ENCODE peak calls at places on chromosomes 11 and 22, in six cellular contexts. V, U, M, X, J and B are unnamed samples. For H3K9me3, the result is how much of the 10 kb centered on the place peaks cover.

GRCh38 chr22:46074771-46075551 is 75.4 kb upstream of the PPARA start:
- DNase-seq in V (peak), U (peak), M (no peak), X (no peak), J (peak), B (no peak)

GRCh38 chr22:50733521-50734342 is 4.3 kb upstream of the ACR start:
- DNase-seq in V (no peak), U (peak), M (no peak), X (no peak), J (peak), B (no peak)

GRCh38 chr11:71406681-71407080 is 41.5 kb downstream of the DHCR7 start:
- DNase-seq in V (no peak), U (no peak), M (no peak), X (no peak), J (no peak), B (no peak)

GRCh38 chr11:134119094-134119493 is 50.2 kb downstream of the JAM3 start:
- DNase-seq in V (no peak), U (no peak), M (no peak), X (no peak), J (no peak), B (no peak)

GRCh38 chr22:23677701-23677995 is 13.2 kb upstream of the RGL4 start:
- DNase-seq in V (no peak), U (no peak), M (no peak), X (no peak), J (peak), B (no peak)

GRCh38 chr11:62169448-62169847 is 20.6 kb upstream of the SCGB1D1 start:
- DNase-seq in V (no peak), U (peak), M (no peak), X (no peak), J (no peak), B (no peak)

GRCh38 chr22:50683994-50684371 is 11.4 kb downstream of the SHANK3 start:
- DNase-seq in V (no peak), U (no peak), M (no peak), X (no peak), J (no peak), B (peak)

GRCh38 chr11:77154381-77155081 is 26.5 kb downstream of the MYO7A start:
- DNase-seq in V (peak), U (peak), M (no peak), X (no peak), J (no peak), B (no peak)

GRCh38 chr22:35462558-35463230 is 62.8 kb downstream of the MCM5 start:
- DNase-seq in V (no peak), U (no peak), M (no peak), X (no peak), J (no peak), B (no peak)

GRCh38 chr11:46611526-46612304 is 5.3 kb downstream of the HARBI1 start:
- DNase-seq in V (no peak), U (no peak), M (peak), X (no peak), J (no peak), B (no peak)

GRCh38 chr11:9568854-9569587 is 4.4 kb upstream of the WEE1 start:
- DNase-seq in V (peak), U (peak), M (peak), X (peak), J (peak), B (peak)

DNA sequence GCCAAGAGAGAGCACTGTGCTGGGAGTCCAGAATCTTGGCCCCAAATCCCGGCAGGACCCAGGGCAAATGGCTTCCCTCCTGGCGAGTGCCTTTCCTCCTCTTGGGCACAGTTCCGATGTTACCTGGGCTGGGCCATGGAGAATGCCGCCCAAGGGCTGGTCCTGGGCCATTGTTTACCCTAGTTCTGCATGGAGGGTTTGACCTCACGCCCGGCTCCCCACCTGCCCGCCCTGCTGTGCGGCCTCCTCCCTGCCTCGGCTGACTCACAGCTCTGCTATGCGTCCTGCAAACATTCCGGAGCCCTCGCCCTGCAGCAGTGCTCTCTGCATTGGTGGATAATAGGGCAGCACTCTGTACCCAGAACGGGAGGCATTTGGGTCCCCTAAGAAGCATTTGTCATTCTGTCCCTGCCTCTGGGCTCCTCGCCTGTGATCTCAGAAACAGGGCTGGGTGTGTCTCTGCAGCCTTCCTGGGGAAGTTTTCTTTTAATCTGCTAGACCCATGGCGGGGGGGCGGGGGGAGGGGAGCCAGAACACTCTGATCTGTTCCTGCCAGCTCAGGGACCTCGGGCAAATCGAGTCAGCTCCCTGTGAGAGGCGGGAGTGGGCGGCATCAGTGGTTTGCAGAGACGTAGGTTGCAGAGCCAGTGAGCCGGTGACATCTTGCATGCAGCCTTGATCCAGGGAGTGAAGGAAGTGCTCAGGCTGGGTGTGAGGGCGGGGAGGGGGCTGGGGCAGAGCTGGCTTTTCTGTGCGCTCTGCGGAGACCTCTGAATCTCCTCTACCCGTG is 32.9 kb upstream of the SMIM38 start:
- DNase-seq in V (peak), U (no peak), M (peak), X (peak), J (peak), B (peak)
- H3K4me3 ChIP-seq in V (no peak), U (no peak), M (peak), X (peak), J (no peak), B (peak)

GRCh38 chr11:15258433-15259350 is 144.0 kb downstream of the INSC start:
- DNase-seq in V (no peak), U (no peak), M (peak), X (peak), J (no peak), B (no peak)
- TF ChIP-seq CTCF in V (no peak), U (peak), M (peak), X (no peak), J (no peak), B (peak)

GRCh38 chr22:49525776-49526535 is 301.7 kb downstream of the BRD1 start:
- DNase-seq in V (no peak), U (no peak), M (no peak), X (no peak), J (no peak), B (no peak)
- H3K9me3 ChIP-seq in V (under half), U (under half), M (under half), X (under half), J (under half), B (under half)

GRCh38 chr11:79367844-79368243 is 73.0 kb downstream of the TENM4 start:
- DNase-seq in V (no peak), U (no peak), M (no peak), X (no peak), J (no peak), B (no peak)

GRCh38 chr11:79371152-79371551 is 69.7 kb downstream of the TENM4 start:
- DNase-seq in V (no peak), U (no peak), M (no peak), X (no peak), J (no peak), B (peak)

GRCh38 chr11:79366218-79366617 is 74.6 kb downstream of the TENM4 start:
- DNase-seq in V (no peak), U (no peak), M (no peak), X (no peak), J (no peak), B (no peak)

GRCh38 chr11:79371724-79372123 is 69.1 kb downstream of the TENM4 start:
- DNase-seq in V (no peak), U (no peak), M (no peak), X (no peak), J (no peak), B (no peak)

DNA sequence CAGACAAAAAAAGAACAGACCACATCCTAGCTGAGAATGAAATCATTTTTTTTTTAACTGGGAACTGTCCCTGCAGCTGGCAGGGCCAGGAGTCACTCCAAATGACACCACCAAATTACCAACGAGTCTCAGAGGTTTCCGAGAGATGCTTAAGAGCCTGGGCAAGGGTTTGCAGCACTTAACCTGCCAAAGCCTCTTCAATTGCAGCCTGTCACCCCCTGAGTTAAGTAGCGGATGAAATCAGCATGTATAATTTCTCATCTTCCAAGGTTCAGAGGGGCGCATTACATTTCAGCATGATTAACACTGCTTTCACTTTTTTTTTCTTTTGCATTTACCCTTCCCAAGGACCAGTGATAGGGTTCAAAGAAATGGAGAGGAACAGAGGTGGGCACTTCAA is 71.7 kb downstream of the TENM4 start:
- DNase-seq in V (no peak), U (no peak), M (no peak), X (no peak), J (no peak), B (no peak)
- H3K4me3 ChIP-seq in V (no peak), U (no peak), M (no peak), X (no peak), J (no peak), B (no peak)

GRCh38 chr11:119018074-119018938 is at the start of the genes RPS25 and TRAPPC4:
- DNase-seq in V (peak), U (peak), M (peak), X (peak), J (peak), B (peak)
- TF ChIP-seq CTCF in V (no peak), U (no peak), M (peak), X (no peak), J (no peak), B (no peak)

GRCh38 chr22:29706991-29707390 is 12.8 kb upstream of the CABP7 start:
- DNase-seq in V (peak), U (no peak), M (no peak), X (no peak), J (no peak), B (no peak)
- H3K9me3 ChIP-seq in V (under half), U (under half), M (under half), X (under half), J (under half), B (under half)

DNA sequence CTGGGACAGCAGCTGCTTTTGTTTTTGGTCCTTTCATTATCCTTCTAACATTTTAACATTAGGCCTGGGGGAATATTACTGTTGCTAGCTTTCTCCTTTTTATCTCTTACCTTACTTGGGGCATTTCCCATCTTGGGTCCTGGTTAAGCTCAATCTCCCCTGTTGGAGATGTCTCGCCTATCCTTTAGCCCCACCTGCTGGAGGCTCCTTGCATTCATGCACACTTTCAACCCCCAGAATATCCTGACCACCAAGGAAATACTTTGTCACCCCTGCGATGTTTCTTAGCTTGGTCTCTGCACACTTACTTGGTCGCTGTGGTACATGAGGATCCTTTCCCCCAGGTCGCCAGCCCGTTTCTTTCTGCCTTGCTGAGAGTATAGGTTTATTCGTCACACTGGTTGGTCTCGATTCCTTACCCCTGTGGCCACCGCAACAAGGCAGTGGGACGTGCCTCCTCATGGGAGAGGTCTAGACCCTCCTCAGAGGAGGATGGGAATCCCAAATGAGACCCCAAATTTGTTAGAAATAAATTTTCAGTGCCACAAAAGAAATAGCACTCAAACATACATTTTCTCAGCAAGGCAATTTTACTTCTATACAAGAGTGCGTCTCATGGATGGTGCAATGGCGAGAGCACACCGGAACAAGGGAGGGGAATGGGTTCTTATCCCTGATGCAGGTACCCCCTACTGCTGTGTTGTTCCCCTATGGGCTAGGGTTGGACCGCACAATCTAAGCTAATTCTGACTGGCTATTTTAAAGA is 5.4 kb upstream of the TXN2 start:
- DNase-seq in V (no peak), U (no peak), M (peak), X (no peak), J (no peak), B (peak)
- H3K4me3 ChIP-seq in V (no peak), U (no peak), M (no peak), X (no peak), J (no peak), B (no peak)

GRCh38 chr11:113373981-113374560 is 13.5 kb upstream of the ANKK1 start:
- DNase-seq in V (no peak), U (no peak), M (no peak), X (no peak), J (no peak), B (no peak)

GRCh38 chr11:113373306-113373705 is 14.3 kb upstream of the ANKK1 start:
- DNase-seq in V (no peak), U (no peak), M (no peak), X (no peak), J (no peak), B (no peak)

GRCh38 chr11:113370634-113371033 is 16.9 kb upstream of the ANKK1 start:
- DNase-seq in V (no peak), U (no peak), M (no peak), X (no peak), J (no peak), B (no peak)

GRCh38 chr11:113369411-113369810 is 18.2 kb upstream of the ANKK1 start:
- DNase-seq in V (no peak), U (no peak), M (no peak), X (no peak), J (no peak), B (no peak)

DNA sequence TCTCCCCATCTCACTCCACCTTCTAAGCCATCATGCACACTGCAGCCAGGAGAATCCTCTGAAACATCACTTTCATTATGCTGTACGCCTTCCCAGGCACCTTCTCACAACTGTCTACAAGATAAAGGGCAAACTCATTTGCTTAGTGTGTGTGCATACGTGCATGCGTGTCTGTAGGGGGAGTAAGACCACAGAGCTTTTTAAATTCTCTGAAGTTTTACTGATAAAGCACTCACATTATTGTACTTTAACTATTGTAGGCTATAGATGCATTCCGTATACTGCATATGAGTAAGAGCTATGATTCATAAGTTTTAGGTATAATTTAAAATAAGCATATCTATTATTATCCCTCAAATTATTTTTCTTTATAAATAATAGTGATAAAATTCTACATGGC is 15.3 kb upstream of the ANKK1 start:
- DNase-seq in V (no peak), U (no peak), M (no peak), X (no peak), J (no peak), B (no peak)
- TF ChIP-seq CTCF in V (no peak), U (no peak), M (no peak), X (no peak), J (no peak), B (no peak)